ENCODE peak calls at places on chromosome 17, in nine cellular contexts. C is tibial nerve, J is spleen, V is endothelial cell of umbilical vein, U is erythroblast, Z is Peyer's patch, X is uterus, B is A549, O is lower leg skin. P is an unnamed sample.

GRCh38 chr17:31251618-31252328 is 45.3 kb downstream of the OMG start:
- DNase-seq in C (no peak), J (no peak), V (no peak), U (no peak), Z (no peak), X (no peak), B (no peak), O (no peak), P (no peak)

GRCh38 chr17:28735242-28735722 is 6.7 kb downstream of the NEK8 start:
- DNase-seq in C (no peak), J (no peak), V (no peak), U (peak), Z (no peak), X (no peak), B (no peak), O (no peak), P (peak)

GRCh38 chr17:44785921-44786320 is 27.1 kb downstream of the ADAM11 start:
- DNase-seq in C (no peak), J (peak), V (no peak), U (no peak), Z (no peak), X (no peak), B (no peak), O (no peak), P (no peak)

GRCh38 chr17:82956726-82957468 is 117.1 kb upstream of the ZNF750 start:
- DNase-seq in C (no peak), J (peak), V (no peak), U (no peak), Z (peak), X (no peak), B (no peak), O (no peak), P (no peak)

GRCh38 chr17:33142703-33143299 is 150.3 kb downstream of the ASIC2 start:
- DNase-seq in C (peak), J (no peak), V (peak), U (peak), Z (no peak), X (no peak), B (no peak), O (no peak), P (no peak)

GRCh38 chr17:42178817-42179216 is 2.1 kb downstream of the KCNH4 start:
- DNase-seq in C (no peak), J (peak), V (no peak), U (no peak), Z (no peak), X (no peak), B (no peak), O (no peak), P (no peak)

GRCh38 chr17:10600551-10600950 is 51.1 kb upstream of the MYH2 start:
- DNase-seq in C (no peak), J (no peak), V (peak), U (no peak), Z (no peak), X (no peak), B (no peak), O (no peak), P (no peak)

GRCh38 chr17:77591231-77591785 is 367.2 kb upstream of the TNRC6C start:
- DNase-seq in C (no peak), J (peak), V (no peak), U (no peak), Z (no peak), X (no peak), B (no peak), O (no peak), P (no peak)

GRCh38 chr17:46195939-46196338 is 2.7 kb upstream of the KANSL1 start:
- DNase-seq in C (no peak), J (no peak), V (no peak), U (no peak), Z (no peak), X (no peak), B (no peak), O (no peak), P (no peak)

GRCh38 chr17:49699967-49700575 is 7.7 kb downstream of the SLC35B1 start:
- DNase-seq in C (no peak), J (peak), V (no peak), U (no peak), Z (no peak), X (no peak), B (no peak), O (no peak), P (no peak)

GRCh38 chr17:41456206-41456605 is 11.0 kb downstream of the KRT32 start:
- DNase-seq in C (no peak), J (no peak), V (no peak), U (no peak), Z (no peak), X (no peak), B (no peak), O (no peak), P (no peak)

GRCh38 chr17:41620583-41621434 is 3.6 kb downstream of the KRT17 start:
- DNase-seq in C (no peak), J (peak), V (no peak), U (no peak), Z (peak), X (no peak), B (no peak), O (no peak), P (no peak)

GRCh38 chr17:9810100-9810949 is 11.6 kb downstream of the GSG1L2 start:
- DNase-seq in C (no peak), J (no peak), V (no peak), U (no peak), Z (no peak), X (no peak), B (no peak), O (no peak), P (no peak)

GRCh38 chr17:67503184-67503583 is 126.1 kb downstream of the PITPNC1 start:
- DNase-seq in C (no peak), J (no peak), V (no peak), U (no peak), Z (no peak), X (no peak), B (no peak), O (no peak), P (peak)

GRCh38 chr17:33234930-33235685 is 58.0 kb downstream of the ASIC2 start:
- DNase-seq in C (peak), J (no peak), V (peak), U (no peak), Z (no peak), X (peak), B (peak), O (peak), P (peak)

GRCh38 chr17:48587276-48588073 is 2.6 kb downstream of the HOXB3 start:
- DNase-seq in C (no peak), J (no peak), V (peak), U (no peak), Z (peak), X (no peak), B (no peak), O (no peak), P (no peak)

GRCh38 chr17:40341808-40342574 is 22.5 kb downstream of the GJD3 start:
- DNase-seq in C (peak), J (peak), V (peak), U (peak), Z (peak), X (peak), B (peak), O (no peak), P (no peak)

GRCh38 chr17:65627892-65628622 is 66.6 kb upstream of the AXIN2 start:
- DNase-seq in C (no peak), J (no peak), V (no peak), U (no peak), Z (peak), X (peak), B (peak), O (no peak), P (peak)

GRCh38 chr17:42814633-42815399 is 9.3 kb downstream of the BECN1 start:
- DNase-seq in C (no peak), J (no peak), V (peak), U (no peak), Z (no peak), X (no peak), B (no peak), O (no peak), P (peak)

GRCh38 chr17:40448639-40449261 is 5.5 kb downstream of the IGFBP4 start:
- DNase-seq in C (no peak), J (no peak), V (peak), U (no peak), Z (peak), X (no peak), B (no peak), O (no peak), P (no peak)

GRCh38 chr17:48037036-48037881 is at the start of gene COPZ2:
- DNase-seq in C (peak), J (peak), V (peak), U (peak), Z (no peak), X (peak), B (peak), O (no peak), P (no peak)

GRCh38 chr17:1767358-1767757 is 5.5 kb downstream of the SERPINF1 start:
- DNase-seq in C (no peak), J (no peak), V (no peak), U (no peak), Z (no peak), X (no peak), B (no peak), O (no peak), P (no peak)

GRCh38 chr17:38761612-38762011 is 9.1 kb downstream of the PSMB3 start:
- DNase-seq in C (no peak), J (peak), V (peak), U (peak), Z (no peak), X (no peak), B (peak), O (no peak), P (no peak)

GRCh38 chr17:69460963-69461922 is 46.7 kb downstream of the MAP2K6 start:
- DNase-seq in C (no peak), J (no peak), V (no peak), U (no peak), Z (no peak), X (peak), B (no peak), O (no peak), P (no peak)

DNA sequence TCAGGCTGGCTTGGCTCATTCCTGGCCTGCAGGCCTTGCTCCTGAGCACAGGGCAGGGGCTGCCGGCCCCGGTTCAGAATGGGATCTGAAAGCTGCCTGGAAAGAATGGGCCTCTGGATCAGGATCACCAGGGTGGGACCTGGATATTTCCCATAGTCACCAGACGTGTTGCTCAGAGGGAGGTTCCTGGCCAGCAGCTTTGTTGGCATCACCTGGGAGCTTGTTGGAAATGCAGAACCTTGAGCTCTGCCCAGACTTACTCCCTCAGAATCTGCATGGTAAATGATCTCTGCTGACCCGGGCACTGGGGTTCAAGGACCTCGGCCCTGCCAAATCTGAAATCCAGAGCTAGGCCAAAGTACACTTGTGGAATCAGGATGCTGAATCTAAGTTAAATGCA is 29.5 kb upstream of the MED9 start:
- DNase-seq in C (no peak), J (no peak), V (no peak), U (no peak), Z (no peak), X (no peak), B (no peak), O (peak), P (no peak)
- TF ChIP-seq POLR2A in C (no peak), J (no peak), V (no peak), U (no peak), Z (no peak), X (no peak), B (no peak), O (no peak), P (no peak)

GRCh38 chr17:7576432-7576937 is 3.0 kb upstream of the CD68 start:
- DNase-seq in C (no peak), J (no peak), V (no peak), U (no peak), Z (no peak), X (no peak), B (no peak), O (no peak), P (no peak)
- TF ChIP-seq POLR2A in C (no peak), J (no peak), V (peak), U (peak), Z (no peak), X (no peak), B (no peak), O (no peak), P (no peak)

GRCh38 chr17:80826346-80826954 is 165.2 kb upstream of the CHMP6 start:
- DNase-seq in C (no peak), J (no peak), V (no peak), U (no peak), Z (peak), X (no peak), B (no peak), O (no peak), P (no peak)

GRCh38 chr17:80827646-80828643 is 163.7 kb upstream of the CHMP6 start:
- DNase-seq in C (no peak), J (peak), V (no peak), U (no peak), Z (peak), X (no peak), B (no peak), O (no peak), P (no peak)

GRCh38 chr17:80825471-80826345 is 165.9 kb upstream of the CHMP6 start:
- DNase-seq in C (no peak), J (peak), V (no peak), U (no peak), Z (peak), X (no peak), B (no peak), O (no peak), P (no peak)

GRCh38 chr17:80829166-80829813 is 162.4 kb upstream of the CHMP6 start:
- DNase-seq in C (no peak), J (no peak), V (no peak), U (no peak), Z (no peak), X (no peak), B (no peak), O (no peak), P (no peak)

DNA sequence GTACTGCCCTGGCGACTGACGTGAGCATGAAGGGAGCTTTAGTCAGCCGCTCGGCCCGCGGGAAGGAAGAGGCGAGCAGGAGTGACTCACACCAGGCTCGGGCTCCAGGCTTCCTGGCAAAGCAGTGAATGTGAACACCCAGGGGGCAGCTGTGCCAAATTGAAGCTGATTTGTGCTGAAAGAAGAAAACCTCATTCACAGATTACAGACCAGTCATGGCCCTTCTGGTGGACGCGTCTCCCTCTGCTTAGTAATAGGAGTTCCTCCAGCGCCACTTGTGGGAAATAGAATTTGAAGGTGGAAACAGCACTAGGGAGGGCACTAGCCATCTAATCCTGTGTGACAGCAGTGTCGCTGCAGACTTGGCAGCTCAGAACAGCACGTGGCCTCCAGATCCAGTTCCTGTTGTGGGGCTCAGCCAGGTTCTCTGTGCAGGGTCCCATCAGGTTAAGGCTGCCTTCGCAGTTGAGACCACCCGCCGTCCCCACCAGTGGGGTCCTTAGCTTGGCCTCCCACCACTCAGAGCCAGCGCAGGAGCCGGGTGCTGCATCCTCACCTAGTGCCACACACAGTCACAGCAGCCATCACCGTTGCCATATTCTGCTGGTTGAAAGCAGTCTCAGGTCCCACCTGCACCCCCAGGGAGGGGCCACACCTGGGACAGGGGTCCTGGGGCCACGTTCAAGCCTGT is 164.5 kb upstream of the CHMP6 start:
- DNase-seq in C (peak), J (peak), V (peak), U (no peak), Z (peak), X (peak), B (peak), O (peak), P (peak)
- TF ChIP-seq POLR2A in C (no peak), J (no peak), V (peak), U (no peak), Z (no peak), X (no peak), B (no peak), O (no peak), P (peak)

GRCh38 chr17:51153210-51154072 is at the start of gene NME1:
- DNase-seq in C (peak), J (peak), V (peak), U (peak), Z (peak), X (peak), B (peak), O (peak), P (peak)

GRCh38 chr17:51155416-51155815 is 2.1 kb downstream of the NME1 start:
- DNase-seq in C (no peak), J (no peak), V (no peak), U (no peak), Z (no peak), X (no peak), B (no peak), O (no peak), P (no peak)

GRCh38 chr17:51150932-51151331 is 2.4 kb upstream of the NME1 start:
- DNase-seq in C (no peak), J (no peak), V (no peak), U (no peak), Z (no peak), X (no peak), B (no peak), O (no peak), P (no peak)

GRCh38 chr17:51152766-51153209 is 571 bp upstream of the NME1 start:
- DNase-seq in C (no peak), J (no peak), V (no peak), U (no peak), Z (no peak), X (no peak), B (peak), O (no peak), P (no peak)

DNA sequence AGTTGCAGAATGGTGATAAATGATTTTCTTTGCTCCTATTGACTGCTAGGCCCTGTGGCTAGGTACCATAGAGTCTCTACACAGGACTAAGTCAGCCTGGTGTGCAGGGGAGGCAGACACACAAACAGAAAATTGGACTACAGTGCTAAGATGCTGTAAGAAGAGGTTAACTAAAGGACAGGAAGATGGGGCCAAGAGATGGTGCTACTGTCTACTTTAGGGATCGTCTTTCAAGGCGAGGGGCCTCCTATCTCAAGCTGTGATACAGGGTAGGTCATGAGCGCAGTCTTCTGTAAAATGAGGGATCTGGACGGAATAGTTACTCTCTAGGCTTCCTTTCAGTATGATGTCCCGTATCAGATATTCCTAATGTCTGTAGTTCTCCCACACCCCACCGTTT is 817 bp downstream of the NME1 start:
- DNase-seq in C (no peak), J (no peak), V (no peak), U (peak), Z (no peak), X (no peak), B (no peak), O (no peak), P (no peak)
- TF ChIP-seq POLR2A in C (no peak), J (no peak), V (no peak), U (no peak), Z (no peak), X (no peak), B (no peak), O (no peak), P (no peak)

GRCh38 chr17:6502871-6503509 is 53.4 kb downstream of the PITPNM3 start:
- DNase-seq in C (no peak), J (no peak), V (no peak), U (no peak), Z (no peak), X (no peak), B (no peak), O (no peak), P (no peak)

GRCh38 chr17:6505425-6506142 is 50.8 kb downstream of the PITPNM3 start:
- DNase-seq in C (no peak), J (no peak), V (peak), U (no peak), Z (no peak), X (no peak), B (no peak), O (no peak), P (no peak)

GRCh38 chr17:6501359-6501758 is 55.0 kb downstream of the PITPNM3 start:
- DNase-seq in C (no peak), J (no peak), V (no peak), U (no peak), Z (no peak), X (no peak), B (no peak), O (no peak), P (no peak)

GRCh38 chr17:6502142-6502541 is 54.2 kb downstream of the PITPNM3 start:
- DNase-seq in C (no peak), J (no peak), V (no peak), U (no peak), Z (no peak), X (no peak), B (no peak), O (no peak), P (no peak)

GRCh38 chr17:6503641-6504195 is 52.6 kb downstream of the PITPNM3 start:
- DNase-seq in C (no peak), J (no peak), V (no peak), U (no peak), Z (no peak), X (no peak), B (no peak), O (no peak), P (no peak)
- TF ChIP-seq POLR2A in C (no peak), J (no peak), V (no peak), U (no peak), Z (no peak), X (no peak), B (no peak), O (no peak), P (no peak)

GRCh38 chr17:56833812-56834379 is at the start of the genes C17orf67 and DGKE:
- DNase-seq in C (peak), J (peak), V (peak), U (peak), Z (peak), X (peak), B (peak), O (peak), P (peak)
- TF ChIP-seq POLR2A in C (peak), J (peak), V (peak), U (peak), Z (no peak), X (peak), B (peak), O (no peak), P (peak)

DNA sequence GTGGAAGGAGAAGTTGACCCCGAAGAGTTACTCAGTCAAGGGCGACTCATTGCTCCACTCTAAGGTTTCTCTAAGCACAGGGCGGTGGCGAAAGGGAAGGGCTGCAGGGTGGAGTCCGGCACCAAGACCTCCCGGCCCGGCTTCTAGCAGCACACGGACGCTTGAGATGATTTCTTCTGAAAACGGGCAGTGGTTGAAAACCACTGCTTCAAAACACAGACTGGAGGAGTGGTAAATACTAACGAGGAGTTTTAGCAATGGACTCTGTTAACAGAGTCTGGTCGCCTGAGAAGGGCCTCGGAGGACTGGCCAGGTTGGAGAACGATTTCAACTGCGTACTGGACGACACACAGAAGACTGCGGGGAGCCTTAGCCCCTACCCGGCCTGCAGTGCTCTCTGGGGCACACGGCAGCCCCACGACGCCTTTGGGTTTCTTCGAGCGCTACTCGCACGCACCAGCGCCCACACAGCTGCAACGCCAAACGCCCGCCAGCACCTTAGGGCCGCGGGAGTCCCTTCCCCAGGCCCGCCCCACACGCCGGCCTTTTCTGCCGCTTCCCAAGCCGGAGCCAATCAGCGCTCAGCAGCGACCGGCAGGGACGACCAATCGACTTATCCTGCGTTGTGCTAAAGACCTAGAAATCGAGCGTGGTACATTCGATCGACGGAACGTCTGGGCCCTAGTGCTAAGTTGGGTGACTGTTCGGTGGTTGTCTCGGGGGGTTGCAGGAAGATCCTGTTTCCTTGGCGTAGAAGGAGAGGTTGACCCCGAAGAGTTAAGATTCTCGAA is 14.4 kb upstream of the CA4 start:
- DNase-seq in C (peak), J (peak), V (peak), U (peak), Z (peak), X (peak), B (peak), O (peak), P (no peak)
- TF ChIP-seq POLR2A in C (peak), J (no peak), V (peak), U (peak), Z (peak), X (no peak), B (peak), O (no peak), P (no peak)